ENCODE peak calls at places on chromosomes 6 and 20, in ten cellular contexts. N is tibial nerve; R is germinal center; W is NCI-H2107; F is nephron progenitor cell; J is NCI-H2171 treated with DMSO at 0.1 percent for 48 hours; B is HEK293T; I is RKO; A is stimulated activated naive CD4-positive, alpha-beta T cell treated with Interleukin-2 at 50 U/mL for 16 hours; H is activated T-cell treated with anti-CD3 and anti-CD28 coated beads, Interleukin-2, amount 50 U/mL, for 72 hours. Y is an unnamed sample.

GRCh38 chr6:74752303-74752702 is 453.6 kb downstream of the COL12A1 start:
- DNase-seq in I (no peak), R (no peak), J (no peak), F (no peak), W (no peak), H (no peak), A (no peak), B (no peak), N (no peak), Y (no peak)

GRCh38 chr6:26028753-26029569 is 58.3 kb upstream of the HFE start:
- DNase-seq in F (no peak), A (no peak), B (no peak), N (no peak), H (no peak), I (no peak), J (no peak), R (no peak), W (no peak), Y (peak)

GRCh38 chr6:110629153-110629552 is 152.7 kb upstream of the SLC22A16 start:
- DNase-seq in B (no peak), H (no peak), R (no peak), J (peak), A (no peak), I (no peak), N (no peak), F (no peak), W (peak), Y (no peak)

GRCh38 chr20:62962221-62962879 is 9.8 kb downstream of the SLC17A9 start:
- DNase-seq in H (no peak), B (no peak), I (no peak), W (no peak), N (no peak), F (no peak), J (no peak), R (no peak), A (no peak), Y (no peak)

GRCh38 chr6:40722553-40723258 is 135.5 kb upstream of the LRFN2 start:
- DNase-seq in J (no peak), N (no peak), F (no peak), B (no peak), R (no peak), A (no peak), H (no peak), W (no peak), I (no peak), Y (no peak)

GRCh38 chr6:166520905-166521834 is 65.3 kb downstream of the RAMACL start:
- DNase-seq in N (no peak), R (no peak), W (no peak), J (no peak), F (no peak), A (no peak), H (no peak), I (no peak), B (no peak), Y (no peak)

GRCh38 chr6:150452642-150453243 is 83.9 kb downstream of the IYD start:
- DNase-seq in W (no peak), F (peak), R (no peak), J (no peak), H (no peak), N (peak), I (no peak), B (no peak), A (no peak), Y (no peak)

GRCh38 chr20:60330461-60330860 is 372.2 kb downstream of the CDH26 start:
- DNase-seq in J (no peak), H (no peak), R (no peak), A (no peak), I (no peak), N (no peak), W (no peak), F (no peak), B (no peak), Y (no peak)

GRCh38 chr6:75201901-75202672 is 3.8 kb downstream of the COL12A1 start:
- DNase-seq in W (no peak), N (peak), A (no peak), H (peak), B (no peak), R (peak), F (peak), I (no peak), J (no peak), Y (peak)